ENCODE peak calls at places on chromosomes 13 and 19, in nine cellular contexts. O is mammary epithelial cell; L is AG09319; X is pancreas; Z is NCI-H1436; W is stimulated activated CD4-positive, alpha-beta T cell treated with anti-CD3 and anti-CD28 coated beads, Interleukin-1b, Interleukin-23, amount 100 ng/mL, for 24 hours; C is anterior cingulate cortex; F is aorta; B is SHP77. E is an unnamed sample.

GRCh38 chr13:69828527-69828926 is 279.1 kb upstream of the ATXN8OS start:
- DNase-seq in O (no peak), L (no peak), X (no peak), Z (no peak), W (no peak), C (no peak), F (no peak), B (no peak), E (no peak)

GRCh38 chr13:41708648-41709175 is 251.4 kb downstream of the RGCC start:
- DNase-seq in O (no peak), L (no peak), X (peak; percentile 17), Z (no peak), W (no peak), C (no peak), F (no peak), B (no peak), E (no peak)

GRCh38 chr13:23563085-23563484 is 7.1 kb upstream of the TNFRSF19 start:
- DNase-seq in O (no peak), L (no peak), X (no peak), Z (no peak), W (no peak), C (no peak), F (no peak), B (no peak), E (no peak)

GRCh38 chr19:49583239-49583638 is 2.1 kb downstream of the PRRG2 start:
- DNase-seq in O (no peak), L (no peak), X (no peak), Z (no peak), W (no peak), C (no peak), F (no peak), B (no peak), E (no peak)

GRCh38 chr19:55579766-55580621 is 654 bp downstream of the ZNF579 start:
- DNase-seq in O (peak; percentile 10), L (no peak), X (no peak), Z (no peak), W (no peak), C (peak; percentile 44), F (no peak), B (no peak), E (no peak)

GRCh38 chr19:2270572-2271515 is 11.1 kb downstream of the PEAK3 start:
- DNase-seq in O (peak; percentile 78), L (peak; percentile 67), X (peak; percentile 79), Z (peak; percentile 54), W (peak; percentile 69), C (peak; percentile 73), F (peak; percentile 96), B (peak; percentile 46), E (peak; percentile 74)

GRCh38 chr13:50382511-50382910 is 367.3 kb downstream of the KCNRG start:
- DNase-seq in O (no peak), L (no peak), X (no peak), Z (no peak), W (no peak), C (no peak), F (no peak), B (no peak), E (no peak)

GRCh38 chr19:1837625-1838105 is 10.6 kb downstream of the REXO1 start:
- DNase-seq in O (no peak), L (no peak), X (no peak), Z (no peak), W (no peak), C (no peak), F (no peak), B (no peak), E (no peak)

GRCh38 chr19:44706506-44707236 is 7.7 kb downstream of the CEACAM16 start:
- DNase-seq in O (no peak), L (no peak), X (no peak), Z (no peak), W (no peak), C (no peak), F (no peak), B (no peak), E (no peak)

GRCh38 chr19:39402417-39403297 is 4.0 kb upstream of the ZFP36 start:
- DNase-seq in O (peak; percentile 85), L (peak; percentile 87), X (peak; percentile 92), Z (peak; percentile 39), W (peak; percentile 79), C (peak; percentile 75), F (peak; percentile 98), B (peak; percentile 87), E (peak; percentile 66)

GRCh38 chr13:112983428-112984196 is 14.6 kb downstream of the MCF2L start:
- DNase-seq in O (no peak), L (no peak), X (no peak), Z (no peak), W (no peak), C (no peak), F (no peak), B (peak; percentile 85), E (no peak)

GRCh38 chr19:22532388-22533310 is 101.5 kb upstream of the ZNF492 start:
- DNase-seq in O (no peak), L (no peak), X (peak; percentile 95), Z (no peak), W (no peak), C (peak; percentile 70), F (peak; percentile 94), B (peak; percentile 15), E (peak; percentile 76)

GRCh38 chr13:42373048-42373812 is 101.3 kb downstream of the AKAP11 start:
- DNase-seq in O (no peak), L (no peak), X (no peak), Z (no peak), W (no peak), C (no peak), F (no peak), B (no peak), E (no peak)

GRCh38 chr13:59182241-59182640 is 981.5 kb downstream of the DIAPH3 start:
- DNase-seq in O (no peak), L (no peak), X (no peak), Z (no peak), W (no peak), C (no peak), F (no peak), B (no peak), E (no peak)

GRCh38 chr19:13796301-13797057 is 1.2 kb downstream of the ZSWIM4 start:
- DNase-seq in O (peak; percentile 96), L (peak; percentile 86), X (peak; percentile 60), Z (no peak), W (no peak), C (no peak), F (peak; percentile 91), B (no peak), E (no peak)

GRCh38 chr13:114079601-114080536 is 52.6 kb downstream of the RASA3 start:
- DNase-seq in O (no peak), L (no peak), X (no peak), Z (no peak), W (no peak), C (no peak), F (peak; percentile 70), B (no peak), E (no peak)

GRCh38 chr13:52695856-52696255 is 43.2 kb downstream of the SUGT1 start:
- DNase-seq in O (peak; percentile 66), L (peak; percentile 15), X (no peak), Z (no peak), W (no peak), C (no peak), F (no peak), B (no peak), E (no peak)

GRCh38 chr19:45146716-45147337 is 14.0 kb downstream of the NKPD1 start:
- DNase-seq in O (no peak), L (no peak), X (no peak), Z (no peak), W (no peak), C (no peak), F (no peak), B (no peak), E (no peak)

GRCh38 chr13:37443538-37443937 is 155.0 kb downstream of the POSTN start:
- DNase-seq in O (peak; percentile 87), L (peak; percentile 24), X (no peak), Z (no peak), W (no peak), C (no peak), F (no peak), B (no peak), E (no peak)

GRCh38 chr13:113820813-113821651 is 42.8 kb downstream of the GAS6 start:
- DNase-seq in O (peak; percentile 97), L (peak; percentile 90), X (no peak), Z (no peak), W (no peak), C (peak; percentile 90), F (peak; percentile 88), B (no peak), E (peak; percentile 66)

GRCh38 chr13:90402102-90402501 is 945.4 kb upstream of the MIR17HG start:
- DNase-seq in O (no peak), L (no peak), X (no peak), Z (no peak), W (no peak), C (no peak), F (no peak), B (no peak), E (no peak)

GRCh38 chr19:16897572-16898056 is 8.8 kb downstream of the F2RL3 start:
- DNase-seq in O (no peak), L (no peak), X (no peak), Z (no peak), W (no peak), C (no peak), F (peak; percentile 85), B (peak; percentile 55), E (no peak)

GRCh38 chr13:32811297-32811800 is 204.9 kb upstream of the KL start:
- DNase-seq in O (no peak), L (peak; percentile 60), X (no peak), Z (no peak), W (no peak), C (no peak), F (no peak), B (no peak), E (no peak)

GRCh38 chr13:74301200-74302063 is 167.2 kb upstream of the KLF12 start:
- DNase-seq in O (no peak), L (no peak), X (no peak), Z (no peak), W (no peak), C (no peak), F (no peak), B (no peak), E (no peak)

GRCh38 chr13:21894091-21894490 is 223.2 kb downstream of the FGF9 start:
- DNase-seq in O (no peak), L (no peak), X (no peak), Z (peak; percentile 55), W (no peak), C (no peak), F (no peak), B (peak; percentile 43), E (no peak)

GRCh38 chr13:95643814-95644598 is 500 bp downstream of the DZIP1 start:
- DNase-seq in O (peak; percentile 62), L (no peak), X (no peak), Z (no peak), W (no peak), C (peak; percentile 31), F (peak; percentile 83), B (peak; percentile 66), E (peak; percentile 21)

GRCh38 chr19:9406798-9407352 is 28.5 kb downstream of the ZNF266 start:
- DNase-seq in O (peak; percentile 78), L (peak; percentile 65), X (peak; percentile 81), Z (no peak), W (peak; percentile 41), C (no peak), F (peak; percentile 90), B (peak; percentile 86), E (peak; percentile 84)

GRCh38 chr13:67139551-67139950 is 90.6 kb downstream of the PCDH9 start:
- DNase-seq in O (no peak), L (no peak), X (no peak), Z (no peak), W (no peak), C (no peak), F (no peak), B (peak; percentile 21), E (no peak)

GRCh38 chr13:23436680-23437079 is 3.2 kb upstream of the SACS start:
- DNase-seq in O (no peak), L (no peak), X (no peak), Z (no peak), W (no peak), C (no peak), F (no peak), B (no peak), E (no peak)

GRCh38 chr19:15195381-15195964 is 5.3 kb downstream of the NOTCH3 start:
- DNase-seq in O (peak; percentile 80), L (no peak), X (peak; percentile 59), Z (peak; percentile 39), W (no peak), C (no peak), F (peak; percentile 95), B (no peak), E (no peak)

GRCh38 chr19:53828531-53828930 is 4.4 kb upstream of the NLRP12 start:
- DNase-seq in O (no peak), L (no peak), X (no peak), Z (no peak), W (no peak), C (no peak), F (no peak), B (no peak), E (no peak)

E was measured in head of caudate nucleus.